ENCODE peak calls at places on chromosomes 5 and 9, in five cellular contexts. S, Z, E, P and N are unnamed samples.

GRCh38 chr9:14482856-14483255 is 168.9 kb upstream of the NFIB start:
- DNase-seq in S (no peak), Z (no peak), E (no peak), P (no peak), N (no peak)

GRCh38 chr9:111798786-111799185 is 4.0 kb upstream of the SHOC1 start:
- DNase-seq in S (no peak), Z (no peak), E (no peak), P (peak), N (no peak)

GRCh38 chr9:134178781-134179551 is 14.6 kb upstream of the RNU6ATAC start:
- DNase-seq in S (peak), Z (peak), E (no peak), P (peak), N (no peak)

GRCh38 chr5:178288373-178289368 is 56.1 kb upstream of the PHYKPL start:
- DNase-seq in S (no peak), Z (no peak), E (no peak), P (peak), N (peak)

GRCh38 chr9:7206221-7206758 is 448.5 kb downstream of the KDM4C start:
- DNase-seq in S (no peak), Z (no peak), E (no peak), P (no peak), N (no peak)

GRCh38 chr5:42822558-42822957 is 10.9 kb upstream of the SELENOP start:
- DNase-seq in S (no peak), Z (no peak), E (no peak), P (no peak), N (no peak)

GRCh38 chr9:16982780-16983179 is 112.3 kb upstream of the BNC2 start:
- DNase-seq in S (no peak), Z (no peak), E (no peak), P (no peak), N (no peak)

GRCh38 chr9:82170079-82170662 is 181.6 kb downstream of the SPATA31D1 start:
- DNase-seq in S (no peak), Z (no peak), E (no peak), P (peak), N (no peak)

GRCh38 chr9:110016340-110016739 is 191.6 kb downstream of the C9orf152 start:
- DNase-seq in S (no peak), Z (no peak), E (no peak), P (peak), N (no peak)

GRCh38 chr9:35452481-35452880 is 37.4 kb upstream of the RUSC2 start:
- DNase-seq in S (no peak), Z (no peak), E (no peak), P (no peak), N (no peak)
- TF ChIP-seq CTCF in S (no peak), Z (no peak), E (peak), P (peak), N (no peak)

GRCh38 chr5:16179511-16179935 is at the start of gene MARCHF11:
- DNase-seq in S (no peak), Z (no peak), E (no peak), P (no peak), N (no peak)

GRCh38 chr5:16180789-16181082 is 1.1 kb upstream of the MARCHF11 start:
- DNase-seq in S (no peak), Z (no peak), E (no peak), P (no peak), N (no peak)

GRCh38 chr5:16179936-16180788 is 571 bp upstream of the MARCHF11 start:
- DNase-seq in S (no peak), Z (no peak), E (no peak), P (no peak), N (no peak)

GRCh38 chr5:16178745-16179372 is 732 bp downstream of the MARCHF11 start:
- DNase-seq in S (no peak), Z (peak), E (peak), P (peak), N (peak)
- TF ChIP-seq CTCF in S (no peak), Z (no peak), E (no peak), P (no peak), N (no peak)

DNA sequence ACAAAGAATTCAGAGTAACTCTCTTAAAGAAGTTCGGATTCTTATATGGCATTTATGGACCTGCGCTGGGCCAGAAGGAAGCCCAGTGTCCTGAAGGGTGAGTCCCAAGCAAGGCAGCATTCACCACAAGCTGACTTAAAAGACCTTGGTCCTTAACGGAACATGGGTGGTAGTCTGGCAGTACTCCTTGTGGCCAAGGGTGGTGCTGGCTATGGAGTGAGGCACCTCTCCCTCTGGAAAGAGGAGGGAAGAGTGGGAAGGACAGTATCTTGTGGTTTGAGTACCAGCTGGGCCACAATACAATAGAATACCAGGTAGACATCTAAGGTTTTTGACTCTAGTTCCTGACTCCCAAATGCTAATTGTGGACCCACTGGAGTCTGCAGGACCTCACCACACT is 425.7 kb upstream of the CYLC2 start:
- DNase-seq in S (no peak), Z (no peak), E (no peak), P (no peak), N (no peak)
- TF ChIP-seq CTCF in S (no peak), Z (no peak), E (no peak), P (no peak), N (no peak)

GRCh38 chr5:138022912-138023311 is 10.0 kb downstream of the FAM13B start:
- DNase-seq in S (no peak), Z (no peak), E (no peak), P (no peak), N (no peak)
- TF ChIP-seq CTCF in S (no peak), Z (no peak), E (no peak), P (no peak), N (no peak)

DNA sequence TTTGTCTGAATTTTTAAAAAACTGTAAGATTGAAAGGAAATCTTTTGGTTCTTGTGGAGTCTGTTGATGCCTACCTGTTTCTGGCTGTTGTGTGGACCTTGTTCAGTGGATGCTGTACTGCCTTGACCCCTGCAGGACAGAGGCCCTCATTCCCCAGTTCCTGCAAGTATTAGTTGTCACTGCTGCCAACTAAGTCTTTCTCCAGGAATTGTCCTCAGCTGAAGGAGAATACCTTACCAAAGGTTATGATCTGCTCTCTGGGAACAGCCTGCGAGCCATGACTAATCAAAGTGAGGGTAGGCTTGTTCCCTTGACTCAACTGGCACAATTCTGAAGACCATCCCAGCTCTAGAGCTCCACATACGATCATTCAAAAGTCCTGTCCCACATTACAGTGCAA is 145.3 kb upstream of the FST start:
- DNase-seq in S (no peak), Z (no peak), E (peak), P (peak), N (no peak)
- TF ChIP-seq CTCF in S (no peak), Z (no peak), E (peak), P (peak), N (no peak)